ENCODE peak calls at places on chromosomes 11 and 22, in seven cellular contexts. F is endothelial cell; O is CD4-positive, alpha-beta T cell; C is progenitor cell of endocrine pancreas; I is OCI-LY7; G is fibroblast of lung; W is kidney. V is an unnamed sample.
A peak's percentile ranks its signal among the peaks of the same experiment; 100 is the strongest.

GRCh38 chr22:17772249-17772962 is 1.9 kb downstream of the BID start:
- DNase-seq in F (no peak), O (no peak), C (no peak), I (no peak), G (no peak), W (peak; percentile 72), V (no peak)

GRCh38 chr11:126538071-126538470 is 182.6 kb downstream of the ST3GAL4 start:
- DNase-seq in F (no peak), O (no peak), C (no peak), I (no peak), G (no peak), W (no peak), V (no peak)

GRCh38 chr22:23226497-23226850 is 46.2 kb downstream of the BCR start:
- DNase-seq in F (no peak), O (no peak), C (no peak), I (no peak), G (peak; percentile 66), W (no peak), V (no peak)

GRCh38 chr11:123255909-123256308 is 60.9 kb upstream of the CLMP start:
- DNase-seq in F (no peak), O (no peak), C (no peak), I (no peak), G (peak; percentile 45), W (no peak), V (no peak)

GRCh38 chr11:10305964-10306918 is 1.4 kb downstream of the ADM start:
- DNase-seq in F (peak; percentile 26), O (no peak), C (no peak), I (no peak), G (peak; percentile 37), W (peak; percentile 83), V (no peak)

GRCh38 chr22:36244522-36245391 is 5.4 kb upstream of the APOL2 start:
- DNase-seq in F (no peak), O (no peak), C (no peak), I (no peak), G (peak; percentile 23), W (peak; percentile 57), V (peak; percentile 17)

GRCh38 chr11:121140369-121140768 is 39.3 kb downstream of the TECTA start:
- DNase-seq in F (no peak), O (no peak), C (no peak), I (no peak), G (no peak), W (no peak), V (no peak)

GRCh38 chr22:48920776-48921241 is 906.9 kb downstream of the BRD1 start:
- DNase-seq in F (no peak), O (no peak), C (no peak), I (no peak), G (no peak), W (no peak), V (no peak)

DNA sequence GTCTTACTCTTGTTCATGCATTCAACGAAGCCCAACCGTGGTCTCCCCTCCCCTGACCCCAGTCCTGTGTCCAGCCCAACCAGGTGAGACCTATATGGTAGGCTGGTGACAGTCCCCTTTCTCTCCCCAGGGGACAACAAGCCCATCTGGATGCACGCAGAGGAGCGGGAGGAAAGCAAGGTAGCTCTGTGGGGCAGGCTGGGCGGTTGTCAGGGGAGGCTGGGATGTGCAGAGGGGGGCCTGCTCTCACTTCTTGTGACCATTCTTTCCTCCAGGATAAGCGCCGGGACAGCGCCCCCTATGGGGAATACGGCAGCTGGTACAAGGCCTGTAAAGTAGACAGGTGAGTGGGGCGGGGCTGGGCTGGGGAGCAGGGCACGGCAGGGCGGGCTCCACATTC is 3.5 kb upstream of the RAB1B start:
- DNase-seq in F (no peak), O (no peak), C (no peak), I (peak; percentile 41), G (no peak), W (no peak), V (no peak)
- TF ChIP-seq CTCF in F (peak; percentile 65), O (no peak), C (peak; percentile 39), I (peak; percentile 78), G (peak; percentile 28), W (no peak), V (no peak)

DNA sequence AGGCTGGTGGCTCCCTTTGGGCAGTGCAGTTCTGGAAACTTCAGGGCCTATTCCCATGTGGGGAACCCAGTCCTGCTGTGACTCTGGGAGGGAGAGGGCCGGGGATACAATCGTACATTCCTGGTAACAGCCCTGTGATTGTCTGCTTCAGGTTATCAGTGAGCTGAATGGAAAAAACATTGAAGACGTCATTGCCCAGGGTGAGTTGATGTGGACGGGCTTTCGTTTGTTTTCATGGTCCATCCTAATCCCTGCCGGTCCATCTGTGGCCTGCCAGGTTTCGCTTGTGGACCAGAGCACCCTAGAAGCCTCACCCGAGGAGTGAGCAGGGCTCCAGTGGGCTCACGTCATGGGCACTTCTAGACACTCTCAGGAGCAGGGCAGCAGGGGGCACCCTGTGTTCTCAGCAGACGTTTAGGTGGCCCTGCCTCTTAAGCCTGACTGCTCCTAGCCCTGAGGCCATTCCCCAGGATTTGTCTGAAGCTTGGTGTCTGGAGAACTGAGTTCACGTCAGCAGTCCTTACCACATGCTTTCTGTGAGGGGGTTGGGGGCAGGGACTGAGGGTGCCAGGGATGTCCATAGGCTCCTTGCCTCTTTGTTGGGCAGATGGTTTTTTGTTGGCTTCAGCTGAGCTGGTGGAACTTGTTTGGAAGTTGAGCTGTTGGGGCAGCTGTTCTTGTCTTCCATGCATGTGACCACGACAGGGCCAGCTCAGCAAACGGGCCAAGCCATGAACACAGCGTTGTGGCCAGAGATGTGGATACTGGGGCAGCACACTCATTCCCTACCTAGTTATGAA is 1.9 kb downstream of the RPLP2 start:
- DNase-seq in F (no peak), O (no peak), C (no peak), I (no peak), G (no peak), W (no peak), V (no peak)
- TF ChIP-seq CTCF in F (no peak), O (no peak), C (no peak), I (peak; percentile 31), G (no peak), W (no peak), V (no peak)

GRCh38 chr11:90639687-90640086 is 416.8 kb upstream of the CHORDC1 start:
- DNase-seq in F (no peak), O (no peak), C (no peak), I (no peak), G (peak; percentile 37), W (no peak), V (no peak)
- TF ChIP-seq CTCF in F (peak; percentile 50), O (no peak), C (peak; percentile 60), I (peak; percentile 23), G (peak; percentile 57), W (no peak), V (no peak)

GRCh38 chr11:76799061-76799804 is 16.1 kb downstream of the TSKU start:
- DNase-seq in F (peak; percentile 92), O (peak; percentile 52), C (peak; percentile 82), I (peak; percentile 58), G (peak; percentile 81), W (peak; percentile 94), V (no peak)
- TF ChIP-seq CTCF in F (peak; percentile 95), O (peak; percentile 86), C (peak; percentile 86), I (peak; percentile 76), G (peak; percentile 62), W (peak; percentile 92), V (peak; percentile 92)

GRCh38 chr11:102615077-102615893 is 9.8 kb downstream of the MMP20 start:
- DNase-seq in F (no peak), O (no peak), C (no peak), I (no peak), G (no peak), W (no peak), V (no peak)

GRCh38 chr11:102615894-102616432 is 9.2 kb downstream of the MMP20 start:
- DNase-seq in F (no peak), O (no peak), C (no peak), I (no peak), G (no peak), W (no peak), V (no peak)

GRCh38 chr11:102617491-102618026 is 7.6 kb downstream of the MMP20 start:
- DNase-seq in F (no peak), O (no peak), C (no peak), I (no peak), G (no peak), W (no peak), V (no peak)

GRCh38 chr11:102613455-102613854 is 11.7 kb downstream of the MMP20 start:
- DNase-seq in F (no peak), O (no peak), C (no peak), I (no peak), G (no peak), W (no peak), V (no peak)

GRCh38 chr11:102614485-102614884 is 10.6 kb downstream of the MMP20 start:
- DNase-seq in F (no peak), O (no peak), C (no peak), I (peak; percentile 23), G (no peak), W (no peak), V (no peak)
- TF ChIP-seq CTCF in F (no peak), O (no peak), C (no peak), I (peak; percentile 68), G (no peak), W (no peak), V (no peak)